ENCODE peak calls at places on chromosomes 6 and 20, in four cellular contexts. Y is body of pancreas, T is nephron progenitor cell, S is cardiac muscle cell. B is an unnamed sample.

GRCh38 chr6:168037242-168037641 is 39.8 kb downstream of the KIF25 start:
- DNase-seq in Y (peak), T (no peak), S (no peak), B (no peak)

GRCh38 chr6:160426146-160426545 is 78.0 kb downstream of the SLC22A3 start:
- DNase-seq in Y (no peak), T (no peak), S (peak), B (no peak)

GRCh38 chr6:5665173-5665572 is 341.6 kb downstream of the NRN1 start:
- DNase-seq in Y (no peak), T (no peak), S (no peak), B (no peak)

GRCh38 chr20:58372836-58373235 is 16.2 kb upstream of the VAPB start:
- DNase-seq in Y (no peak), T (no peak), S (no peak), B (peak)

GRCh38 chr6:30748301-30748769 is 4.0 kb upstream of the IER3 start:
- DNase-seq in Y (no peak), T (no peak), S (no peak), B (no peak)

GRCh38 chr6:18506387-18507017 is 119.4 kb downstream of the RNF144B start:
- DNase-seq in Y (no peak), T (no peak), S (peak), B (no peak)

GRCh38 chr6:111205502-111205901 is 118.2 kb downstream of the SLC16A10 start:
- DNase-seq in Y (no peak), T (no peak), S (no peak), B (no peak)

GRCh38 chr20:51687071-51687470 is 81.1 kb downstream of the ATP9A start:
- DNase-seq in Y (no peak), T (no peak), S (peak), B (no peak)

GRCh38 chr6:42428326-42429041 is 23.2 kb downstream of the TRERF1 start:
- DNase-seq in Y (peak), T (no peak), S (peak), B (no peak)

GRCh38 chr6:70510600-70510999 is 56.1 kb upstream of the SDHAF4 start:
- DNase-seq in Y (no peak), T (no peak), S (no peak), B (no peak)

GRCh38 chr20:34407962-34408474 is 44.9 kb downstream of the ITCH start:
- DNase-seq in Y (peak), T (no peak), S (no peak), B (no peak)

GRCh38 chr6:125432014-125432413 is 130.2 kb upstream of the HDDC2 start:
- DNase-seq in Y (no peak), T (no peak), S (no peak), B (no peak)

GRCh38 chr6:32430179-32430578 is 9.5 kb upstream of the HLA-DRA start:
- DNase-seq in Y (no peak), T (no peak), S (no peak), B (no peak)

GRCh38 chr6:32427934-32428474 is 11.7 kb upstream of the HLA-DRA start:
- DNase-seq in Y (no peak), T (no peak), S (no peak), B (no peak)

GRCh38 chr6:32427218-32427617 is 12.5 kb upstream of the HLA-DRA start:
- DNase-seq in Y (no peak), T (no peak), S (peak), B (no peak)

GRCh38 chr6:32431142-32431541 is 8.5 kb upstream of the HLA-DRA start:
- DNase-seq in Y (no peak), T (no peak), S (no peak), B (no peak)

DNA sequence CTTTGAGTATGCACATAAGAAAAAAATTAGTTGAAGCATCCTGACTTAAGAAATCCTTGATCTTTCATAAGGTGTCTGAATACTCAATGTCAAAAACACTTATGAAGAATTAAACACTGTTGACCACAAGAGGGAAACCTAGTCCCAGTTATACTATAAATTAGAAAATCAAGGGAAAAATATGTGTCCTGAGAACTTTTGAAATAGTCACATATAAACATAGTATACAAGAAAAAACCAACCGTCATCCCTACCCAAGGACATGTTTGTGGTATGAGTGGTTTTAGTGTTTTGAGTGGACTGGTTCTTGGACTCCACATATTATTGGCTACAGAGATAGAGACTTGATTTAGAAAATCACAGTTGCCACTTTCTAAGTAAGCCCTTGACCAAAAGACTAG is 7.6 kb upstream of the HLA-DRA start:
- DNase-seq in Y (no peak), T (no peak), S (peak), B (no peak)
- TF ChIP-seq CTCF in Y (peak), T (peak), S (peak), B (peak)

DNA sequence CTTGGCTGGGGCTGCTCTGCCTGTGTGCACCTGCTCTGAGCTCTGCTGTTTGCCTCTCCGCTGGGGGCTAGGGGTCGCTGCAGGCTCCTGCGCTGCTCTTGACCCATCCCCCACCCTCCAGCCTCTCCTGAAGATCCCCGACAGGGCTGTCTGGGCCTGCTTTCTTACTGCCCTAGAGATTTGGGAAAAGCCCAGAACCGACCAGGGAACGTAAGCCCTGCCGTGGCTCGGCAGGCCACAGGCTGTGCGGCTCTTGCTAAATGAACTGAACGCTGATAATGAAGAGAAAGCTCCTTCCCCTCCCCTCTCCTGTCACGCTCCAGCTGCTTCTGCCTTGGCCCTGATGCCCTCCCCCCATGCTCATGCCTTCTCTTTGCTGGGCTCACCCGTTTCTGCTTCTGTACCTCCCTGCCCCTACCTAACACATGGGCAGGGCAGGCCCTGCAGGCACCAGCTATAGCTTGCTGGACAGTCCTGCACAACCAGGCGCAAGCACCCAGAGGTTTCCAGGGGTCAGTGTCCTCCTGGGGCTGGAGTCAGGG is 32.0 kb upstream of the PCMTD2 start:
- DNase-seq in Y (peak), T (peak), S (peak), B (peak)
- TF ChIP-seq CTCF in Y (no peak), T (peak), S (peak), B (peak)

GRCh38 chr20:62248890-62249560 is 10.7 kb downstream of the OSBPL2 start:
- DNase-seq in Y (no peak), T (no peak), S (no peak), B (no peak)

GRCh38 chr20:62254021-62254724 is 15.9 kb downstream of the OSBPL2 start:
- DNase-seq in Y (no peak), T (no peak), S (no peak), B (peak)

GRCh38 chr20:62255976-62256375 is 17.7 kb downstream of the OSBPL2 start:
- DNase-seq in Y (no peak), T (no peak), S (no peak), B (no peak)

GRCh38 chr20:62252342-62252966 is 14.1 kb downstream of the OSBPL2 start:
- DNase-seq in Y (no peak), T (no peak), S (peak), B (no peak)

DNA sequence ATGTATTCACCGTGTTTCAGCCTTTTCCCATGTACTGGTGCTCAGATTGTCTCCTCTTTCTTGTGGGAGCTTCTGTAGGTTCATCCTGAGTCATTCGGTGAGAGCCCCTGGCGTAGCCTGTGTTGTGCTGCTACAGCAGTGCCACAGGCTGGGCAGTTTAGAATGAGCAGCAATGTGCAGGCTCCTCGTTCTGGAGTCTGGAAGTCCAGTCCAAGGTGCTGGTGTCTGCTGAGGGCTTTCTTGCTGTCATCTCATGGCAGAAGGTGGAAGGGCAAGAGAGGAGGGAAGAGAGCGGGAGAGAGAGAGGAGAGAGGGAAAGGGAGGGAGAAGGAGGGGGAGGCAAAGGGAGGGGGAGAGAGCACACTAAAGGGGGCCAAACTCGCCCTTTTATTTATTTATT is 15.1 kb downstream of the OSBPL2 start:
- DNase-seq in Y (no peak), T (no peak), S (no peak), B (no peak)
- TF ChIP-seq CTCF in Y (no peak), T (no peak), S (no peak), B (no peak)

GRCh38 chr20:12012241-12013222 is 94.8 kb downstream of the BTBD3 start:
- DNase-seq in Y (peak), T (peak), S (peak), B (peak)
- TF ChIP-seq CTCF in Y (peak), T (peak), S (peak), B (peak)

GRCh38 chr20:21508230-21509078 is 5.4 kb downstream of the NKX2-2 start:
- DNase-seq in Y (no peak), T (no peak), S (no peak), B (peak)

GRCh38 chr20:21510995-21511394 is 2.9 kb downstream of the NKX2-2 start:
- DNase-seq in Y (no peak), T (no peak), S (no peak), B (no peak)

GRCh38 chr20:21510414-21510971 is 3.4 kb downstream of the NKX2-2 start:
- DNase-seq in Y (no peak), T (peak), S (no peak), B (peak)

GRCh38 chr20:21509079-21509596 is 4.7 kb downstream of the NKX2-2 start:
- DNase-seq in Y (no peak), T (no peak), S (no peak), B (no peak)

GRCh38 chr20:21509597-21510331 is 4.1 kb downstream of the NKX2-2 start:
- DNase-seq in Y (no peak), T (no peak), S (peak), B (peak)
- TF ChIP-seq CTCF in Y (no peak), T (no peak), S (peak), B (no peak)

GRCh38 chr6:52881996-52882841 is 27.3 kb downstream of the GSTA3 start:
- DNase-seq in Y (peak), T (peak), S (peak), B (peak)
- TF ChIP-seq CTCF in Y (peak), T (peak), S (peak), B (peak)

GRCh38 chr6:129478379-129478778 is 231.6 kb downstream of the ARHGAP18 start:
- DNase-seq in Y (no peak), T (no peak), S (no peak), B (no peak)

GRCh38 chr6:129472239-129472638 is 237.7 kb downstream of the ARHGAP18 start:
- DNase-seq in Y (no peak), T (no peak), S (no peak), B (no peak)

GRCh38 chr6:129476810-129477209 is 233.2 kb downstream of the ARHGAP18 start:
- DNase-seq in Y (no peak), T (no peak), S (no peak), B (no peak)

GRCh38 chr6:129476248-129476564 is 233.8 kb downstream of the ARHGAP18 start:
- DNase-seq in Y (no peak), T (no peak), S (no peak), B (no peak)

DNA sequence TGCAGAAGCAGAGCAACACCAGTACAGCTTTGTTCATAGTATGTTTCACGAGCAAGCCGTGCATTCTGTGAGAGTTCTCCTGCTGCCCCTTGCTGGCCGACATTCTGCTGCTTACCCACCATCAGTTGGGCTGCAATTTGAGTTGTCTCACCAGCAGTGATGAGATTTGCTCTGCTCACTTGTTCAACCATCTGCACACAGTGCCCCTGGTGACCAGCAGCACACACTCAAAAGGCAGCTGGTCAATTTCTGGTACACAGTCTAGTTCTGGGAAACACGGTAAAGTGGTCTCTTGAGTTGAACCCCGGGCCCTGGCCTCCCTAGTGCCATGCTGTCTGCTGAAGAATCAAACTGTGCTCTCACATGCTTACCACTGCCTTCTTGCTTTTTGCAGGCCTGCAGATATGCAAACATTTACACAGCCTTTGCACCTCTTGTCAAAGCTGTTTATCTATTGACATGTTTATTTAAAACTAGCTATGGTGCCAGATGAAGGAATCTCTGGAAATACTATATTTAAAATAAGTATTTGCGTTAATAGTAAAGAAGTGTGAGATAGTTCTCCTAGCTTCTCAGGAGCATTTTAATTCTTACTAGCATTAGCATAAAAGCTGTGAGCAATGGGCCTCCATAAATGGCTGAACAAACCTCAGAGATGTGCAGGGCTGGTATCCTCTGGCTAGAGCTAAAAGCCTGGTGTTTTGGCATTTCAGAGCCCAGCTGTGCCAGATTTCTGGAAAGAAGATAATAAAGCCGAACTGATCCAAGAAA is 234.3 kb downstream of the ARHGAP18 start:
- DNase-seq in Y (no peak), T (no peak), S (no peak), B (peak)
- TF ChIP-seq CTCF in Y (no peak), T (no peak), S (no peak), B (no peak)

GRCh38 chr20:39778847-39779641 is 816.9 kb downstream of the DHX35 start:
- DNase-seq in Y (peak), T (no peak), S (no peak), B (no peak)
- TF ChIP-seq CTCF in Y (no peak), T (no peak), S (no peak), B (no peak)

B was measured in glutamatergic neuron.